ENCODE peak calls at places on chromosomes 1 and 21, in seven cellular contexts. One of them, this sample, is unnamed.
A peak's percentile ranks its signal among the peaks of the same experiment; 100 is the strongest.

GRCh38 chr1:229013981-229014380 is 256.9 kb upstream of the RAB4A start:
- DNase-seq in suprapubic skin: no peak
- DNase-seq in endothelial cell of umbilical vein: no peak
- DNase-seq in Peyer's patch: no peak
- DNase-seq in PC-3: no peak
- DNase-seq in choroid plexus epithelial cell: no peak
- DNase-seq in fibroblast of the aortic adventitia: no peak
- DNase-seq in this sample: no peak

GRCh38 chr1:20666804-20667203 is 5.6 kb upstream of the DDOST start:
- DNase-seq in suprapubic skin: no peak
- DNase-seq in endothelial cell of umbilical vein: peak; percentile 11
- DNase-seq in Peyer's patch: no peak
- DNase-seq in PC-3: peak; percentile 44
- DNase-seq in choroid plexus epithelial cell: peak; percentile 30
- DNase-seq in fibroblast of the aortic adventitia: no peak
- DNase-seq in this sample: no peak

GRCh38 chr1:27153549-27153886 is 1.4 kb downstream of the SLC9A1 start:
- DNase-seq in suprapubic skin: no peak
- DNase-seq in endothelial cell of umbilical vein: no peak
- DNase-seq in Peyer's patch: no peak
- DNase-seq in PC-3: no peak
- DNase-seq in choroid plexus epithelial cell: peak; percentile 27
- DNase-seq in fibroblast of the aortic adventitia: no peak
- DNase-seq in this sample: no peak

GRCh38 chr1:45221716-45222115 is 15.3 kb upstream of the ZSWIM5 start:
- DNase-seq in suprapubic skin: no peak
- DNase-seq in endothelial cell of umbilical vein: no peak
- DNase-seq in Peyer's patch: no peak
- DNase-seq in PC-3: peak; percentile 57
- DNase-seq in choroid plexus epithelial cell: peak; percentile 64
- DNase-seq in fibroblast of the aortic adventitia: peak; percentile 41
- DNase-seq in this sample: no peak

GRCh38 chr1:223462047-223462446 is 68.8 kb downstream of the CCDC185 start:
- DNase-seq in suprapubic skin: no peak
- DNase-seq in endothelial cell of umbilical vein: no peak
- DNase-seq in Peyer's patch: no peak
- DNase-seq in PC-3: no peak
- DNase-seq in choroid plexus epithelial cell: no peak
- DNase-seq in fibroblast of the aortic adventitia: no peak
- DNase-seq in this sample: no peak

GRCh38 chr1:115771847-115772457 is 3.4 kb upstream of the CASQ2 start:
- DNase-seq in suprapubic skin: peak; percentile 75
- DNase-seq in endothelial cell of umbilical vein: peak; percentile 73
- DNase-seq in Peyer's patch: peak; percentile 57
- DNase-seq in PC-3: peak; percentile 97
- DNase-seq in choroid plexus epithelial cell: peak; percentile 87
- DNase-seq in fibroblast of the aortic adventitia: peak; percentile 91
- DNase-seq in this sample: no peak

GRCh38 chr1:58802640-58803476 is 19.0 kb upstream of the JUN start:
- DNase-seq in suprapubic skin: no peak
- DNase-seq in endothelial cell of umbilical vein: no peak
- DNase-seq in Peyer's patch: peak; percentile 58
- DNase-seq in PC-3: no peak
- DNase-seq in choroid plexus epithelial cell: peak; percentile 41
- DNase-seq in fibroblast of the aortic adventitia: no peak
- DNase-seq in this sample: no peak

GRCh38 chr1:3477241-3478109 is 23.0 kb downstream of the ARHGEF16 start:
- DNase-seq in suprapubic skin: no peak
- DNase-seq in endothelial cell of umbilical vein: no peak
- DNase-seq in Peyer's patch: no peak
- DNase-seq in PC-3: peak; percentile 23
- DNase-seq in choroid plexus epithelial cell: no peak
- DNase-seq in fibroblast of the aortic adventitia: no peak
- DNase-seq in this sample: no peak

GRCh38 chr1:35809156-35810095 is 1.6 kb downstream of the AGO4 start:
- DNase-seq in suprapubic skin: no peak
- DNase-seq in endothelial cell of umbilical vein: no peak
- DNase-seq in Peyer's patch: no peak
- DNase-seq in PC-3: peak; percentile 38
- DNase-seq in choroid plexus epithelial cell: no peak
- DNase-seq in fibroblast of the aortic adventitia: peak; percentile 1
- DNase-seq in this sample: no peak

GRCh38 chr1:45410850-45411509 is 70.7 kb upstream of the MUTYH start:
- DNase-seq in suprapubic skin: no peak
- DNase-seq in endothelial cell of umbilical vein: no peak
- DNase-seq in Peyer's patch: no peak
- DNase-seq in PC-3: peak; percentile 74
- DNase-seq in choroid plexus epithelial cell: peak; percentile 15
- DNase-seq in fibroblast of the aortic adventitia: peak; percentile 52
- DNase-seq in this sample: peak; percentile 24

GRCh38 chr1:186503210-186503609 is 42.3 kb upstream of the PDC start:
- DNase-seq in suprapubic skin: no peak
- DNase-seq in endothelial cell of umbilical vein: no peak
- DNase-seq in Peyer's patch: no peak
- DNase-seq in PC-3: peak; percentile 42
- DNase-seq in choroid plexus epithelial cell: no peak
- DNase-seq in fibroblast of the aortic adventitia: no peak
- DNase-seq in this sample: no peak

GRCh38 chr1:165954940-165955339 is 127.5 kb downstream of the UCK2 start:
- DNase-seq in suprapubic skin: no peak
- DNase-seq in endothelial cell of umbilical vein: no peak
- DNase-seq in Peyer's patch: no peak
- DNase-seq in PC-3: no peak
- DNase-seq in choroid plexus epithelial cell: peak; percentile 68
- DNase-seq in fibroblast of the aortic adventitia: peak; percentile 61
- DNase-seq in this sample: no peak

GRCh38 chr1:204293605-204294365 is 65.9 kb downstream of the PLEKHA6 start:
- DNase-seq in suprapubic skin: no peak
- DNase-seq in endothelial cell of umbilical vein: no peak
- DNase-seq in Peyer's patch: no peak
- DNase-seq in PC-3: no peak
- DNase-seq in choroid plexus epithelial cell: peak; percentile 46
- DNase-seq in fibroblast of the aortic adventitia: peak; percentile 72
- DNase-seq in this sample: no peak

GRCh38 chr1:219782929-219783328 is 145.4 kb downstream of the SLC30A10 start:
- DNase-seq in suprapubic skin: no peak
- DNase-seq in endothelial cell of umbilical vein: no peak
- DNase-seq in Peyer's patch: no peak
- DNase-seq in PC-3: no peak
- DNase-seq in choroid plexus epithelial cell: no peak
- DNase-seq in fibroblast of the aortic adventitia: no peak
- DNase-seq in this sample: no peak

GRCh38 chr1:205449750-205450443 is 5.9 kb downstream of the BLACAT1 start:
- DNase-seq in suprapubic skin: no peak
- DNase-seq in endothelial cell of umbilical vein: no peak
- DNase-seq in Peyer's patch: peak; percentile 86
- DNase-seq in PC-3: peak; percentile 97
- DNase-seq in choroid plexus epithelial cell: peak; percentile 39
- DNase-seq in fibroblast of the aortic adventitia: peak; percentile 22
- DNase-seq in this sample: peak; percentile 46

DNA sequence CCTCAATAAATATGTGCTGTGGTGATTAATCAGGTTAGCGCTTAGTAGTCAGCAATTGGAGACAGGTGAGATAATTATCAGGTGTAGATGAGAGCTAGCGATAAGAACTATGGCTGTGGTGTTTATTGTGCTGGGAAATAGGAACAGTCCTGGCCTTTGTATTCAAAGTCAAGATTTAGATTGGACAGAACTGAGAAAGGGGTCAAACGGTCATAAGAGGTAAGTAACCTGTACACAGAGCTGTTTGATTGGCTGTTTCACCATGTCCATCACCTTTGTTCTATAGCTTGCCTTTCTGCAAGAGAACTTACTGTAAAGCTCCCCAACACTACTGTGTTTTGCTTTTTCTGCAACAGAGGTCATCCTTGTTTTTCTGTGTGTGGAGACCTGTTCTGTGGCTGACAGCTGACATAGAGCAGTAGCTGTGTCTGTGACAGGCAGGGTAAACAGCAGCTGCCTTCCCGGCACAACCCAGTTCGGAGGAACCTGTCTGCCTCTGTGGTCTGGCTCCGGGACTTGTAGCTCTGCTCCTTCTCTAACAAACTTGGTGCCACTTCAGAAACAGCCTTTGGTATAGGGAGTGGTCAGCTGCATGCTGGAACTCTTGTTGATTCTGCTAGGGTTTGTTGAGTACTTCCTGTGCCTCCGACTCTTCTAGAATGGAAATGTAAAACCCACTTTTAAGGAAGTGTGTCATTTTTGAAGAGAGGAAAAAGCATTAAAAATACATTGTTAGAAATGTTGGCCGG is 21.1 kb upstream of the CDC42 start:
- DNase-seq in suprapubic skin: no peak
- DNase-seq in endothelial cell of umbilical vein: peak; percentile 48
- DNase-seq in Peyer's patch: peak; percentile 52
- DNase-seq in PC-3: no peak
- DNase-seq in choroid plexus epithelial cell: no peak
- DNase-seq in fibroblast of the aortic adventitia: no peak
- DNase-seq in this sample: no peak
- TF ChIP-seq CTCF in suprapubic skin: no peak
- TF ChIP-seq CTCF in endothelial cell of umbilical vein: no peak
- TF ChIP-seq CTCF in Peyer's patch: no peak
- TF ChIP-seq CTCF in PC-3: no peak
- TF ChIP-seq CTCF in choroid plexus epithelial cell: no peak
- TF ChIP-seq CTCF in fibroblast of the aortic adventitia: no peak
- TF ChIP-seq CTCF in this sample: no peak

GRCh38 chr1:4770713-4771112 is 116.3 kb downstream of the AJAP1 start:
- DNase-seq in suprapubic skin: no peak
- DNase-seq in endothelial cell of umbilical vein: no peak
- DNase-seq in Peyer's patch: no peak
- DNase-seq in PC-3: no peak
- DNase-seq in choroid plexus epithelial cell: no peak
- DNase-seq in fibroblast of the aortic adventitia: no peak
- DNase-seq in this sample: no peak

GRCh38 chr1:4769516-4770280 is 115.3 kb downstream of the AJAP1 start:
- DNase-seq in suprapubic skin: no peak
- DNase-seq in endothelial cell of umbilical vein: no peak
- DNase-seq in Peyer's patch: no peak
- DNase-seq in PC-3: no peak
- DNase-seq in choroid plexus epithelial cell: no peak
- DNase-seq in fibroblast of the aortic adventitia: no peak
- DNase-seq in this sample: no peak

GRCh38 chr1:4772294-4773010 is 118.0 kb downstream of the AJAP1 start:
- DNase-seq in suprapubic skin: no peak
- DNase-seq in endothelial cell of umbilical vein: no peak
- DNase-seq in Peyer's patch: no peak
- DNase-seq in PC-3: no peak
- DNase-seq in choroid plexus epithelial cell: no peak
- DNase-seq in fibroblast of the aortic adventitia: no peak
- DNase-seq in this sample: no peak

GRCh38 chr1:4771721-4772120 is 117.3 kb downstream of the AJAP1 start:
- DNase-seq in suprapubic skin: no peak
- DNase-seq in endothelial cell of umbilical vein: no peak
- DNase-seq in Peyer's patch: no peak
- DNase-seq in PC-3: no peak
- DNase-seq in choroid plexus epithelial cell: no peak
- DNase-seq in fibroblast of the aortic adventitia: no peak
- DNase-seq in this sample: no peak

GRCh38 chr1:4771267-4771666 is 116.9 kb downstream of the AJAP1 start:
- DNase-seq in suprapubic skin: no peak
- DNase-seq in endothelial cell of umbilical vein: no peak
- DNase-seq in Peyer's patch: no peak
- DNase-seq in PC-3: no peak
- DNase-seq in choroid plexus epithelial cell: no peak
- DNase-seq in fibroblast of the aortic adventitia: no peak
- DNase-seq in this sample: no peak
- H3K4me3 ChIP-seq in suprapubic skin: no peak overlapping the region
- H3K4me3 ChIP-seq in endothelial cell of umbilical vein: no peak overlapping the region
- H3K4me3 ChIP-seq in Peyer's patch: no peak overlapping the region
- H3K4me3 ChIP-seq in PC-3: no peak overlapping the region
- H3K4me3 ChIP-seq in choroid plexus epithelial cell: no peak overlapping the region
- H3K4me3 ChIP-seq in fibroblast of the aortic adventitia: no peak overlapping the region
- H3K4me3 ChIP-seq in this sample: no peak overlapping the region

GRCh38 chr1:160942926-160943325 is 11.7 kb downstream of the ITLN2 start:
- DNase-seq in suprapubic skin: no peak
- DNase-seq in endothelial cell of umbilical vein: peak; percentile 28
- DNase-seq in Peyer's patch: no peak
- DNase-seq in PC-3: peak; percentile 58
- DNase-seq in choroid plexus epithelial cell: peak; percentile 11
- DNase-seq in fibroblast of the aortic adventitia: no peak
- DNase-seq in this sample: no peak
- TF ChIP-seq CTCF in suprapubic skin: no peak
- TF ChIP-seq CTCF in endothelial cell of umbilical vein: no peak
- TF ChIP-seq CTCF in Peyer's patch: peak; percentile 30
- TF ChIP-seq CTCF in PC-3: peak; percentile 67
- TF ChIP-seq CTCF in choroid plexus epithelial cell: peak; percentile 33
- TF ChIP-seq CTCF in fibroblast of the aortic adventitia: no peak
- TF ChIP-seq CTCF in this sample: peak; percentile 25

DNA sequence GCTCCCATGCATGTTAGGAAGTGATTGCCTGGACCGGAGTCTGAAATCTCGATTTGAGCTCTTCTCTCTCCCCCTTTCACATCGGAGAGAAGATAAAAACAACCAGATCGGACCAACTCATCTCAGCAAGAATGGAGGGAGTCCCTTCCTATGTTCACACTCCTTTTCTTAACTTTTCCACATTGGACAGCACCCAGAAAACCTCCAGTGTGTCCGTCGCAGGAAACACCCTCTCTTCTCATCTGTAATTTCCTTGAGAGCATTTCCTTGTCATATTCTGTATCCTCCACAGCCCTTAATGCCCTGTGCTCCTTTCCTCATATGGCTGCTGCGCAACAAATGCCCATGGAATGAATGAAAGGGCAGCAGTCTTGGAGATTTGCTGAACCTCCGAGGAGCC is 1.5 kb upstream of the TDRD10 start:
- DNase-seq in suprapubic skin: no peak
- DNase-seq in endothelial cell of umbilical vein: peak; percentile 52
- DNase-seq in Peyer's patch: no peak
- DNase-seq in PC-3: no peak
- DNase-seq in choroid plexus epithelial cell: no peak
- DNase-seq in fibroblast of the aortic adventitia: no peak
- DNase-seq in this sample: no peak
- H3K4me3 ChIP-seq in suprapubic skin: peak overlapping the region; percentile 64
- H3K4me3 ChIP-seq in endothelial cell of umbilical vein: peak overlapping the region; percentile 73
- H3K4me3 ChIP-seq in Peyer's patch: peak overlapping the region; percentile 54
- H3K4me3 ChIP-seq in PC-3: no peak overlapping the region
- H3K4me3 ChIP-seq in choroid plexus epithelial cell: no peak overlapping the region
- H3K4me3 ChIP-seq in fibroblast of the aortic adventitia: no peak overlapping the region
- H3K4me3 ChIP-seq in this sample: no peak overlapping the region

GRCh38 chr21:32412998-32413504 is 545 bp downstream of the EVA1C start:
- DNase-seq in suprapubic skin: peak; percentile 78
- DNase-seq in endothelial cell of umbilical vein: peak; percentile 53
- DNase-seq in Peyer's patch: peak; percentile 72
- DNase-seq in PC-3: peak; percentile 65
- DNase-seq in choroid plexus epithelial cell: no peak
- DNase-seq in fibroblast of the aortic adventitia: peak; percentile 38
- DNase-seq in this sample: no peak

GRCh38 chr21:32410916-32411315 is 1.6 kb upstream of the EVA1C start:
- DNase-seq in suprapubic skin: peak; percentile 50
- DNase-seq in endothelial cell of umbilical vein: no peak
- DNase-seq in Peyer's patch: no peak
- DNase-seq in PC-3: no peak
- DNase-seq in choroid plexus epithelial cell: no peak
- DNase-seq in fibroblast of the aortic adventitia: no peak
- DNase-seq in this sample: no peak

GRCh38 chr21:32411366-32412161 is 942 bp upstream of the EVA1C start:
- DNase-seq in suprapubic skin: peak; percentile 96
- DNase-seq in endothelial cell of umbilical vein: peak; percentile 57
- DNase-seq in Peyer's patch: peak; percentile 95
- DNase-seq in PC-3: peak; percentile 66
- DNase-seq in choroid plexus epithelial cell: peak; percentile 70
- DNase-seq in fibroblast of the aortic adventitia: peak; percentile 82
- DNase-seq in this sample: no peak

GRCh38 chr21:32413697-32414578 is 1.4 kb downstream of the EVA1C start:
- DNase-seq in suprapubic skin: peak; percentile 62
- DNase-seq in endothelial cell of umbilical vein: peak; percentile 68
- DNase-seq in Peyer's patch: no peak
- DNase-seq in PC-3: peak; percentile 46
- DNase-seq in choroid plexus epithelial cell: peak; percentile 47
- DNase-seq in fibroblast of the aortic adventitia: peak; percentile 88
- DNase-seq in this sample: no peak

GRCh38 chr21:32412162-32412997 is at the start of gene EVA1C:
- DNase-seq in suprapubic skin: peak; percentile 87
- DNase-seq in endothelial cell of umbilical vein: peak; percentile 69
- DNase-seq in Peyer's patch: peak; percentile 81
- DNase-seq in PC-3: peak; percentile 71
- DNase-seq in choroid plexus epithelial cell: peak; percentile 49
- DNase-seq in fibroblast of the aortic adventitia: peak; percentile 59
- DNase-seq in this sample: no peak
- TF ChIP-seq CTCF in suprapubic skin: peak; percentile 41
- TF ChIP-seq CTCF in endothelial cell of umbilical vein: peak; percentile 11
- TF ChIP-seq CTCF in Peyer's patch: peak; percentile 52
- TF ChIP-seq CTCF in PC-3: no peak
- TF ChIP-seq CTCF in choroid plexus epithelial cell: no peak
- TF ChIP-seq CTCF in fibroblast of the aortic adventitia: peak; percentile 6
- TF ChIP-seq CTCF in this sample: no peak